ENCODE peak calls at places on chromosomes 7 and 10, in four cellular contexts. Y is mammary epithelial cell, N is activated T-helper 1 cell treated with Interleukin-2 at 50 U/mL for 16 hours, E is glutamatergic neuron. A is an unnamed sample.

GRCh38 chr7:46360811-46361210 is 439.7 kb upstream of the IGFBP3 start:
- DNase-seq in Y (no peak), N (no peak), E (no peak), A (peak; percentile 19)

GRCh38 chr7:676972-677385 is 49.5 kb upstream of the DNAAF5 start:
- DNase-seq in Y (no peak), N (no peak), E (no peak), A (no peak)

GRCh38 chr10:89171996-89172395 is 35.1 kb downstream of the CH25H start:
- DNase-seq in Y (no peak), N (no peak), E (no peak), A (no peak)

GRCh38 chr10:123149568-123150228 is 1.8 kb downstream of the HMX2 start:
- DNase-seq in Y (peak; percentile 60), N (no peak), E (peak; percentile 55), A (no peak)

GRCh38 chr7:5197811-5198210 is 7.8 kb downstream of the WIPI2 start:
- DNase-seq in Y (no peak), N (no peak), E (no peak), A (no peak)

GRCh38 chr10:98425511-98426352 is 10.8 kb upstream of the PYROXD2 start:
- DNase-seq in Y (peak; percentile 24), N (no peak), E (peak; percentile 57), A (peak; percentile 27)

GRCh38 chr10:3866347-3866746 is 81.3 kb upstream of the KLF6 start:
- DNase-seq in Y (no peak), N (no peak), E (no peak), A (no peak)

GRCh38 chr10:77884181-77884580 is 42.4 kb downstream of the DLG5 start:
- DNase-seq in Y (no peak), N (no peak), E (no peak), A (no peak)

GRCh38 chr10:69612760-69613159 is 17.3 kb upstream of the FAM241B start:
- DNase-seq in Y (peak; percentile 43), N (no peak), E (no peak), A (no peak)

GRCh38 chr10:124008187-124008970 is 85.0 kb downstream of the CHST15 start:
- DNase-seq in Y (no peak), N (no peak), E (peak; percentile 15), A (no peak)

GRCh38 chr10:133198206-133198605 is 31.8 kb upstream of the UTF1 start:
- DNase-seq in Y (no peak), N (no peak), E (no peak), A (no peak)

GRCh38 chr10:23055424-23056191 is 39.8 kb upstream of the MSRB2 start:
- DNase-seq in Y (no peak), N (no peak), E (no peak), A (no peak)

GRCh38 chr7:80346704-80347103 is 165.2 kb downstream of the GNAT3 start:
- DNase-seq in Y (peak; percentile 96), N (no peak), E (no peak), A (peak; percentile 37)

GRCh38 chr7:133735222-133735621 is 391.9 kb upstream of the LRGUK start:
- DNase-seq in Y (no peak), N (no peak), E (no peak), A (no peak)

GRCh38 chr7:99083068-99083651 is 60.7 kb downstream of the SMURF1 start:
- DNase-seq in Y (no peak), N (no peak), E (no peak), A (no peak)

GRCh38 chr7:96174812-96175211 is 147.1 kb downstream of the SLC25A13 start:
- DNase-seq in Y (no peak), N (no peak), E (no peak), A (no peak)

GRCh38 chr10:774661-775244 is 85.3 kb upstream of the DIP2C start:
- DNase-seq in Y (no peak), N (no peak), E (no peak), A (no peak)

GRCh38 chr7:100407285-100408180 is 21.0 kb downstream of the ZCWPW1 start:
- DNase-seq in Y (peak; percentile 66), N (peak; percentile 6), E (no peak), A (peak; percentile 69)

GRCh38 chr10:78338717-78339116 is 305.1 kb downstream of the RPS24 start:
- DNase-seq in Y (no peak), N (no peak), E (no peak), A (no peak)

GRCh38 chr7:45882465-45882810 is 5.8 kb upstream of the IGFBP1 start:
- DNase-seq in Y (no peak), N (no peak), E (no peak), A (no peak)

GRCh38 chr7:55369427-55369826 is 4.3 kb downstream of the LANCL2 start:
- DNase-seq in Y (no peak), N (no peak), E (no peak), A (no peak)

GRCh38 chr7:1418505-1419309 is 40.6 kb downstream of the MICALL2 start:
- DNase-seq in Y (no peak), N (no peak), E (no peak), A (no peak)

GRCh38 chr10:127293640-127294039 is 97.2 kb upstream of the INSYN2A start:
- DNase-seq in Y (peak; percentile 16), N (peak; percentile 22), E (no peak), A (no peak)

GRCh38 chr7:45160374-45160773 is 2.8 kb downstream of the RAMP3 start:
- DNase-seq in Y (no peak), N (no peak), E (no peak), A (no peak)

GRCh38 chr10:18582803-18583202 is 68.6 kb downstream of the NSUN6 start:
- DNase-seq in Y (no peak), N (no peak), E (no peak), A (no peak)

GRCh38 chr7:157900011-157900410 is 563.2 kb downstream of the DNAJB6 start:
- DNase-seq in Y (no peak), N (no peak), E (no peak), A (no peak)

GRCh38 chr10:24920907-24921881 is 31.2 kb downstream of the PRTFDC1 start:
- DNase-seq in Y (peak; percentile 86), N (no peak), E (no peak), A (no peak)

GRCh38 chr10:69807122-69807521 is 5.4 kb downstream of the COL13A1 start:
- DNase-seq in Y (peak; percentile 59), N (no peak), E (no peak), A (no peak)

GRCh38 chr10:68223535-68224165 is 8.3 kb downstream of the ATOH7 start:
- DNase-seq in Y (no peak), N (no peak), E (no peak), A (no peak)

GRCh38 chr10:547591-548081 is 141.8 kb downstream of the DIP2C start:
- DNase-seq in Y (no peak), N (no peak), E (no peak), A (no peak)

GRCh38 chr10:37125191-37125732 is at the start of gene ANKRD30A:
- DNase-seq in Y (no peak), N (no peak), E (no peak), A (no peak)

GRCh38 chr7:143492043-143492471 is 14.4 kb downstream of the TAS2R41 start:
- DNase-seq in Y (peak; percentile 66), N (no peak), E (no peak), A (peak; percentile 67)

GRCh38 chr7:2760098-2760889 is 72.3 kb downstream of the AMZ1 start:
- DNase-seq in Y (no peak), N (no peak), E (peak; percentile 33), A (peak; percentile 75)

GRCh38 chr10:9858816-9859215 is 1158.9 kb upstream of the CELF2 start:
- DNase-seq in Y (no peak), N (no peak), E (no peak), A (no peak)

GRCh38 chr10:78740976-78741375 is 327.8 kb upstream of the ZMIZ1 start:
- DNase-seq in Y (no peak), N (no peak), E (no peak), A (no peak)

GRCh38 chr10:90862908-90863514 is 5.2 kb upstream of the HTR7 start:
- DNase-seq in Y (peak; percentile 35), N (no peak), E (no peak), A (peak; percentile 37)

GRCh38 chr7:110948280-110948679 is 142.6 kb upstream of the LRRN3 start:
- DNase-seq in Y (no peak), N (no peak), E (no peak), A (no peak)

GRCh38 chr10:69051303-69051702 is 36.6 kb upstream of the SRGN start:
- DNase-seq in Y (no peak), N (no peak), E (no peak), A (no peak)

GRCh38 chr7:25369794-25370193 is 141.5 kb upstream of the NPVF start:
- DNase-seq in Y (no peak), N (no peak), E (no peak), A (no peak)

GRCh38 chr10:21603721-21604120 is 69.7 kb downstream of the MLLT10 start:
- DNase-seq in Y (no peak), N (no peak), E (no peak), A (no peak)

A was measured in LoVo.